ENCODE peak calls at places on chromosomes 4 and X, in six cellular contexts. S, P, I, A, O and F are unnamed samples.

GRCh38 chrX:154490021-154490413 is 412 bp downstream of the SLC10A3 start:
- DNase-seq in S (no peak), P (peak; percentile 15), I (no peak), A (no peak), O (peak; percentile 72), F (no peak)

GRCh38 chr4:161577604-161578301 is 586.0 kb downstream of the FSTL5 start:
- DNase-seq in S (no peak), P (peak; percentile 76), I (no peak), A (no peak), O (no peak), F (no peak)

GRCh38 chr4:28772066-28772465 is 1911.4 kb downstream of the STIM2 start:
- DNase-seq in S (no peak), P (peak; percentile 75), I (no peak), A (no peak), O (no peak), F (no peak)

GRCh38 chr4:41524446-41524845 is 13.5 kb upstream of the LIMCH1 start:
- DNase-seq in S (no peak), P (no peak), I (no peak), A (no peak), O (no peak), F (no peak)

GRCh38 chrX:1444896-1445480 is 7.7 kb downstream of the ASMTL start:
- DNase-seq in S (no peak), P (no peak), I (peak; percentile 37), A (peak; percentile 5), O (peak; percentile 3), F (no peak)

GRCh38 chr4:153273736-153274135 is 69.5 kb downstream of the TRIM2 start:
- DNase-seq in S (no peak), P (no peak), I (no peak), A (no peak), O (no peak), F (no peak)

GRCh38 chrX:153606503-153606902 is 7.6 kb upstream of the CCNQ start:
- DNase-seq in S (no peak), P (no peak), I (no peak), A (no peak), O (no peak), F (no peak)

GRCh38 chr4:94032754-94033153 is 174.9 kb upstream of the SMARCAD1 start:
- DNase-seq in S (no peak), P (no peak), I (no peak), A (no peak), O (no peak), F (no peak)

GRCh38 chr4:184021389-184021788 is 116.3 kb downstream of the STOX2 start:
- DNase-seq in S (no peak), P (no peak), I (no peak), A (no peak), O (no peak), F (no peak)

GRCh38 chr4:80270321-80270720 is 3.9 kb downstream of the FGF5 start:
- DNase-seq in S (no peak), P (no peak), I (no peak), A (no peak), O (no peak), F (no peak)

GRCh38 chrX:109281478-109282275 is 200.2 kb downstream of the GUCY2F start:
- DNase-seq in S (no peak), P (peak; percentile 14), I (no peak), A (no peak), O (no peak), F (no peak)

GRCh38 chr4:110092646-110093045 is 105.8 kb downstream of the ELOVL6 start:
- DNase-seq in S (no peak), P (no peak), I (no peak), A (no peak), O (no peak), F (no peak)

GRCh38 chr4:110085131-110085530 is 113.3 kb downstream of the ELOVL6 start:
- DNase-seq in S (no peak), P (no peak), I (no peak), A (no peak), O (no peak), F (no peak)

GRCh38 chr4:110091426-110091825 is 107.0 kb downstream of the ELOVL6 start:
- DNase-seq in S (no peak), P (peak; percentile 80), I (no peak), A (no peak), O (no peak), F (no peak)

GRCh38 chr4:110087116-110087708 is 111.2 kb downstream of the ELOVL6 start:
- DNase-seq in S (no peak), P (peak; percentile 93), I (no peak), A (no peak), O (no peak), F (no peak)

DNA sequence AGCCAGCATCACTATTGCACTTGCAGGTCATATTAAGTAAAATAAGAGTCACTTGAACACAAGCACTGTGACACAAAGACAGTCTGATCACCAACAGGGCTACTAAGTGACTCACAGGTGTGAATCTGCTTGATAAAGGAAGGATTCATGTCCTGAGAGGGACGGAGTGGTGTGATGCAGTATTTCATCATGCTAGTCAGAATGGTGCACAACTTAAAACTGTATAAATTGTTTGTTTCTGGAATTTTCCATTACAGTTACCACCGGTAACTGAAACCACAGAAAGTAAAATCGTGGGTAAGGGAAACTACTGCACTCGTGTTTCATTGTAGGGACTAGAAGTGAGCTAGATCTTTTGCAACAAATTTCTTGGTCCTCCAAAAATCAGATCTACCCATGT is 109.7 kb downstream of the ELOVL6 start:
- DNase-seq in S (no peak), P (peak; percentile 71), I (no peak), A (no peak), O (no peak), F (no peak)
- H3K4me1 ChIP-seq in S (no peaks in the 10 kb centered on the region), P (peaks cover 44% of the 10 kb centered on the region), I (peaks cover 6% of the 10 kb centered on the region), A (no peaks in the 10 kb centered on the region), O (no peaks in the 10 kb centered on the region), F (peaks cover 22% of the 10 kb centered on the region)

GRCh38 chr4:10924274-10924673 is 239.7 kb upstream of the CLNK start:
- DNase-seq in S (no peak), P (no peak), I (no peak), A (no peak), O (no peak), F (no peak)
- H3K4me3 ChIP-seq in S (no peak overlapping the region), P (no peak overlapping the region), I (no peak overlapping the region), A (no peak overlapping the region), O (no peak overlapping the region), F (no peak overlapping the region)

GRCh38 chr4:173486714-173487392 is 43.2 kb downstream of the HAND2 start:
- DNase-seq in S (no peak), P (peak; percentile 55), I (no peak), A (no peak), O (no peak), F (peak; percentile 42)
- H3K4me1 ChIP-seq in S (no peaks in the 10 kb centered on the region), P (peaks cover 37% of the 10 kb centered on the region), I (peaks cover 29% of the 10 kb centered on the region), A (no peaks in the 10 kb centered on the region), O (no peaks in the 10 kb centered on the region), F (peaks cover 34% of the 10 kb centered on the region)

DNA sequence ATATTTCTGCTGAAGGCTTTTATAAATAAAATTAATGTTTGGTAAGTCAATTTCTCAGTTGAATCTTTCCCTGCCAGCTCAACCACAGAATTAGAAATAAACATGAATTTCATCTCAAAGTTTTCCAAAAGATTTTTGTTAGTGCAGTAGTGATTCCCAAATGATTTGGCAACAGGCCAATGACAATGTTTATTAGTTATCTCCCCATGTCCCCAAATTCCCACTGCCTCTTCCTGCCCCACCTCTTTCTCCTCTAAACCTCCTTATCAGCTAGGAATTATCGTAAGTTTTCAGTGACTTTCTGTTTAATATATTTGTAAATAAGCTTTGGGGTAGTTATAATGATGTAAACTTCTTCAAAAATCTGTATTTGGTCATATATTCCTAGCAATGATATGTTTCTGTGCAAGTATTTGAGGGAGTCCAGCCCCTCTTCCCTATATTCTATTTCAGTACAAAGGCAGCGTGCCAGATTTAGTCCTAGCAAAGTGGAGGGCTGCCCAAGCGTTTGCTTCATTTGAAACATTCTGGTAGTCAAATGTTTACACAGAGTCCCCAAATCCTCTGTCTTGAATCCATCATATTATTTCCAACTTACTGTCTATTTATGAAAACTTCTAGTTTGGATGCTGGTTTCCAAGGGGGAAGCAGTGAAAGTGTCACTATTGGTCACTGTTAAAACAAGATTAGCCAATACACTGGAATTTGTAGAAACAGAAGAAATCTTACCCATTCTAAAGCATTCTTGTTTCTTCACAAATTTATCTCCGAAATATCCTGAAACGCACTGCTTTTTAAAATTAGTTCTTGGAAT is 33.7 kb upstream of the ANKRD50 start:
- DNase-seq in S (no peak), P (no peak), I (no peak), A (no peak), O (no peak), F (no peak)
- H3K4me3 ChIP-seq in S (no peak overlapping the region), P (no peak overlapping the region), I (peak overlapping the region; percentile 40), A (no peak overlapping the region), O (no peak overlapping the region), F (peak overlapping the region; percentile 50)

GRCh38 chr4:159169414-159169813 is 66.5 kb downstream of the RAPGEF2 start:
- DNase-seq in S (no peak), P (no peak), I (no peak), A (no peak), O (no peak), F (no peak)

GRCh38 chr4:159174645-159175147 is 71.8 kb downstream of the RAPGEF2 start:
- DNase-seq in S (no peak), P (no peak), I (no peak), A (no peak), O (no peak), F (no peak)

GRCh38 chr4:159171287-159171686 is 68.4 kb downstream of the RAPGEF2 start:
- DNase-seq in S (no peak), P (peak; percentile 10), I (no peak), A (no peak), O (no peak), F (no peak)

GRCh38 chr4:159175165-159175988 is 72.5 kb downstream of the RAPGEF2 start:
- DNase-seq in S (no peak), P (peak; percentile 83), I (peak; percentile 79), A (no peak), O (peak; percentile 66), F (peak; percentile 36)

GRCh38 chr4:159169903-159170302 is 67.0 kb downstream of the RAPGEF2 start:
- DNase-seq in S (no peak), P (no peak), I (no peak), A (no peak), O (no peak), F (no peak)
- H3K4me1 ChIP-seq in S (no peaks in the 10 kb centered on the region), P (peaks cover 3% of the 10 kb centered on the region), I (no peaks in the 10 kb centered on the region), A (no peaks in the 10 kb centered on the region), O (no peaks in the 10 kb centered on the region), F (peaks cover 84% of the 10 kb centered on the region)

GRCh38 chr4:164799410-164799809 is 45.5 kb downstream of the SMIM31 start:
- DNase-seq in S (no peak), P (no peak), I (no peak), A (no peak), O (no peak), F (no peak)
- H3K4me3 ChIP-seq in S (no peak overlapping the region), P (no peak overlapping the region), I (no peak overlapping the region), A (no peak overlapping the region), O (no peak overlapping the region), F (no peak overlapping the region)

GRCh38 chr4:71497078-71497477 is 158.3 kb downstream of the SLC4A4 start:
- DNase-seq in S (no peak), P (no peak), I (no peak), A (no peak), O (no peak), F (no peak)
- H3K4me1 ChIP-seq in S (no peaks in the 10 kb centered on the region), P (no peaks in the 10 kb centered on the region), I (no peaks in the 10 kb centered on the region), A (no peaks in the 10 kb centered on the region), O (no peaks in the 10 kb centered on the region), F (no peaks in the 10 kb centered on the region)

DNA sequence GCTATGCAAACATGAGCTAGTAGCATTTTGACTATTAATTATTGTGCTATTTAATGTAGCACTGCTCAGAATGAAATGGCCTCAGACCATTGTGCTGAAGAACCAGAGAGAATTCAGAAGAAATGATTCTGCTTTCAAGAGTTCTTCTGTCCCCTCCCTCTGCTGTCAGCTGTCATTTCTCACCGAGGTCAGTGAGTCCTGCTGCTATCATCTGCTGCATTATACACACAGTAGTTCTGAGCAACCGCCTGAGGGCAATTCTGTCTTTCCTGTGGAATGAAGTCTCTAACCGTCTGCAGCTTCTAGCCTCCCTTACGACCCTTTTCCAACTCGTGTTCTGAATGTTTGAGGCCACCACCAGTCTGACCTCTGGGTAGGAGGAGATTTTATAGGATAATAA is 249.4 kb downstream of the HNRNPD start:
- DNase-seq in S (no peak), P (no peak), I (no peak), A (no peak), O (no peak), F (no peak)
- H3K4me3 ChIP-seq in S (no peak overlapping the region), P (no peak overlapping the region), I (no peak overlapping the region), A (no peak overlapping the region), O (no peak overlapping the region), F (no peak overlapping the region)